ENCODE peak calls at places on chromosomes 12 and 14, in seven cellular contexts. D is lung; W is SK-N-SH; Z is fibroblast of lung; Q is CD8-positive, alpha-beta T cell; V is AG04450; P is tibial artery. L is an unnamed sample.

GRCh38 chr12:104610513-104611235 is 153.9 kb downstream of the CHST11 start:
- DNase-seq in W (peak; percentile 31), P (no peak), D (no peak), Q (no peak), V (no peak), Z (no peak), L (peak; percentile 55)

GRCh38 chr12:122790393-122791075 is 16.2 kb downstream of the CCDC62 start:
- DNase-seq in W (no peak), Q (no peak), Z (no peak), D (no peak), V (no peak), P (no peak), L (no peak)

GRCh38 chr12:10207136-10207535 is 5.5 kb upstream of the GABARAPL1 start:
- DNase-seq in Z (no peak), P (no peak), V (no peak), Q (no peak), D (no peak), W (no peak), L (no peak)

GRCh38 chr12:93229494-93230310 is 148.0 kb upstream of the NUDT4 start:
- DNase-seq in W (peak; percentile 62), Q (no peak), D (no peak), P (no peak), Z (peak; percentile 98), V (peak; percentile 61), L (peak; percentile 55)

GRCh38 chr12:118986043-118986442 is 4.7 kb downstream of the SRRM4 start:
- DNase-seq in D (no peak), W (no peak), V (no peak), Z (no peak), P (no peak), Q (no peak), L (no peak)

GRCh38 chr14:35390577-35391387 is 13.8 kb downstream of the NFKBIA start:
- DNase-seq in P (no peak), Q (no peak), V (no peak), Z (no peak), W (no peak), D (no peak), L (peak; percentile 36)

GRCh38 chr14:43204816-43205215 is 1302.3 kb downstream of the FSCB start:
- DNase-seq in P (no peak), Z (no peak), D (no peak), V (peak; percentile 1), W (no peak), Q (no peak), L (no peak)

GRCh38 chr14:21528381-21529348 is 2.5 kb upstream of the SALL2 start:
- DNase-seq in D (no peak), V (no peak), Q (no peak), P (no peak), Z (peak; percentile 45), W (no peak), L (no peak)

GRCh38 chr12:26939953-26940352 is 1.7 kb downstream of the FGFR1OP2 start:
- DNase-seq in Q (no peak), Z (no peak), V (no peak), D (no peak), W (no peak), P (no peak), L (no peak)

GRCh38 chr12:128801879-128802391 is 21.8 kb downstream of the SLC15A4 start:
- DNase-seq in D (no peak), Z (no peak), W (no peak), V (no peak), P (no peak), Q (no peak), L (no peak)

GRCh38 chr12:111777345-111778045 is 10.8 kb downstream of the ALDH2 start:
- DNase-seq in Q (no peak), W (no peak), Z (no peak), V (no peak), D (peak; percentile 66), P (no peak), L (no peak)

GRCh38 chr12:13749380-13749779 is 232.0 kb downstream of the GRIN2B start:
- DNase-seq in P (no peak), D (no peak), Q (no peak), V (no peak), Z (no peak), W (no peak), L (no peak)

GRCh38 chr14:91377700-91378652 is 39.6 kb downstream of the CCDC88C start:
- DNase-seq in W (peak; percentile 88), Z (no peak), V (no peak), D (no peak), P (no peak), Q (no peak), L (peak; percentile 79)

GRCh38 chr12:113461666-113462065 is 10.0 kb downstream of the LHX5 start:
- DNase-seq in W (peak; percentile 68), P (no peak), D (no peak), Q (no peak), Z (peak; percentile 14), V (no peak), L (no peak)

GRCh38 chr12:1995205-1995896 is 8.9 kb downstream of the DCP1B start:
- DNase-seq in P (no peak), Z (peak; percentile 10), V (no peak), W (no peak), D (no peak), Q (no peak), L (no peak)

GRCh38 chr14:33946679-33947078 is 4.2 kb downstream of the EGLN3 start:
- DNase-seq in D (no peak), Q (no peak), V (no peak), W (no peak), P (no peak), Z (no peak), L (no peak)

GRCh38 chr12:10720974-10721565 is 2.1 kb downstream of the YBX3 start:
- DNase-seq in Z (no peak), W (no peak), Q (no peak), D (no peak), P (no peak), V (no peak), L (no peak)

GRCh38 chr14:94081386-94081820 is 293 bp downstream of the IFI27L1 start:
- DNase-seq in W (no peak), D (no peak), V (no peak), Q (no peak), Z (no peak), P (no peak), L (no peak)

GRCh38 chr14:63727231-63727735 is 582 bp downstream of the SGPP1 start:
- DNase-seq in W (peak; percentile 82), Z (peak; percentile 42), Q (peak; percentile 9), D (peak; percentile 35), P (peak; percentile 71), V (peak; percentile 2), L (peak; percentile 52)

GRCh38 chr12:6887460-6887859 is 14.4 kb upstream of the SPSB2 start:
- DNase-seq in Q (no peak), P (no peak), W (no peak), D (no peak), V (no peak), Z (no peak), L (no peak)

GRCh38 chr14:58829594-58829993 is 191.8 kb downstream of the DACT1 start:
- DNase-seq in P (no peak), Q (no peak), Z (peak; percentile 37), W (no peak), V (no peak), D (no peak), L (no peak)

GRCh38 chr14:59389936-59390335 is 75.2 kb downstream of the GPR135 start:
- DNase-seq in V (no peak), Q (no peak), Z (no peak), P (no peak), W (no peak), D (no peak), L (no peak)

GRCh38 chr12:4830568-4830967 is 79.1 kb upstream of the KCNA1 start:
- DNase-seq in Q (no peak), V (no peak), P (no peak), Z (no peak), W (no peak), D (no peak), L (no peak)

GRCh38 chr14:90523544-90523943 is 126.7 kb downstream of the CALM1 start:
- DNase-seq in V (no peak), P (no peak), W (no peak), Q (no peak), Z (peak; percentile 27), D (no peak), L (no peak)

DNA sequence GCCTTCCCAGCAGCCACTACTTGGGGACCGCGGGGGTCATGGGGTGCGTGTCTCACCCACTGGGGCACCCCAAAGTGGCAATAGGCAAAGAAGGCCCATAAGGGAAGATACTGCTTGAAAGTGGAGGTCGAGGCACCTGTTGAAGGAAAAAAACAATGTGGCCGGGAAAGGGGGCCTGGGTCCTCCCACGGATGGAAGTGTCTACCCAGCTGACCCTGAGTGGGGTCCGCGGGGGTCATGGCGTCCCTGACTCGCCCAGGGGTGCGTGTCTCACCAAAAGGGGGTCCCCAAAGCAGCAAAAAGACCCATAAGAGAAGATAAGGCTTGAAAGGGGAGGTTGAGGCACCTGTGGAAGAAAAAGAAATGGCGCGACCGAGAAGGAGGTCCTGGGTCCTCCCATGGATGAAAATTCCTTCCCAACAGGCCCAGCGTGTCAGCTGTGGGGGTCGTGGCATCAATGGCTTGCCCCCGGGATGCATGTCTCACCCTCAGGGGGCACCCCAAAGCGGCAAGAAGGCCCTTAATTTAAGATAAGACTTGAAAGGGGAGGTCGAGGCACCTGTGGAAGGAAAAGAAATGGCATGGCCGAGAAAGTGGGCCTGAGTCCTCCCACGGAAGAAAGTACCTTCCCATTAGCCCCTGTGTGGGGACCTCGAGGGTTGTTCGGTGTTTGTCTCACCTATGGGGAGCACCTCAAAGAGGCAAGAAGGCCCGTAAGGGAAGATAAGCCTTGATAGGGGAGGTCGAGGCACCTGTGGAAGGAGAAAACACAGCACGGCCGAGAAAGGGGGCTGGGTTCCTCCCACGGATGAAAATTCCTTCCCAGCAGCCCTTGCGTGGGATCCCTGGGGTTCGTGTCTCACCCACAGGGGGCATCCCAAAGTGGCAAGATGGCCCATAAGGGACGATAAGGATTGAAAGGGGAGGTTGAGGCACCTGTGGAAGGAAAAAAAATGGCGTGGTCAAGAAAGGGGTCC is 266.0 kb downstream of the ALG10 start:
- DNase-seq in Z (no peak), P (peak; percentile 47), V (no peak), D (no peak), W (no peak), Q (no peak), L (no peak)
- H3K9me3 ChIP-seq in Z (no peaks in the 10 kb centered on the region), P (peaks cover 3% of the 10 kb centered on the region), V (peaks cover 74% of the 10 kb centered on the region), D (peaks cover 35% of the 10 kb centered on the region), W (no peaks in the 10 kb centered on the region), Q (peaks cover 5% of the 10 kb centered on the region), L (peaks cover 5% of the 10 kb centered on the region)

GRCh38 chr14:81990312-81990761 is 456.7 kb upstream of the SEL1L start:
- DNase-seq in P (no peak), V (peak; percentile 1), D (no peak), W (peak; percentile 6), Q (no peak), Z (peak; percentile 60), L (peak; percentile 36)
- TF ChIP-seq CTCF in P (peak; percentile 82), V (peak; percentile 82), D (peak; percentile 71), W (peak; percentile 84), Q (peak; percentile 66), Z (peak; percentile 88), L (peak; percentile 93)

DNA sequence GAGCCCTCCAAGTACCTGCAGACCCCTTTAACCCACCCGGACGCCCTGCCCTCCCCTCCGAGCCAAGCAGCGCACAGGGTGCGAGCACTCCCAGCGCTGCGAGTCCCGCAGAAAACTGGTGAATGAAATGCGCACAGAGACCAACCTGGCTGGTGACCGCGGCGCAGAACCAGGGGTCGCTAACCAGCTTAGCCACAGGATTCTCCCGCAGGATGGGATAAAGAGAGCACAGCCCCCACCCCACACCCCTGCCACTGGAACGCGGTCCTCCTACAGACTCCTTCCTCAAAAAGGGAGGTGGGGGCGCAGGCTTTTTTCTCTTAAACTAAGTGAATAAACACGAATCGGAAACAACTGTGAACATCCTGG is 1.0 kb downstream of the ATP2B1 start:
- DNase-seq in V (no peak), P (peak; percentile 63), D (no peak), Q (no peak), Z (no peak), W (peak; percentile 60), L (peak; percentile 55)
- H3K4me3 ChIP-seq in V (peak overlapping the region; percentile 82), P (peak overlapping the region; percentile 91), D (peak overlapping the region; percentile 90), Q (peak overlapping the region; percentile 96), Z (peak overlapping the region; percentile 79), W (peak overlapping the region; percentile 94), L (peak overlapping the region; percentile 85)

GRCh38 chr12:132924356-132924755 is 31.8 kb downstream of the ZNF605 start:
- DNase-seq in P (no peak), Q (no peak), V (no peak), Z (no peak), W (no peak), D (no peak), L (no peak)
- H3K9me3 ChIP-seq in P (peaks cover 39% of the 10 kb centered on the region), Q (peaks cover 58% of the 10 kb centered on the region), V (peaks cover 70% of the 10 kb centered on the region), Z (peaks cover 8% of the 10 kb centered on the region), W (peaks cover 64% of the 10 kb centered on the region), D (peaks cover 49% of the 10 kb centered on the region), L (peaks cover 16% of the 10 kb centered on the region)

L was measured in BE2C.